ENCODE peak calls at places on chromosomes 12 and 14, in seven cellular contexts. K, X, Y, W, N, F and D are unnamed samples.

GRCh38 chr12:64678248-64678647 is 68.0 kb downstream of the RASSF3 start:
- DNase-seq in F (no peak), W (no peak), Y (no peak), X (no peak), K (no peak), N (no peak), D (no peak)

GRCh38 chr14:92586001-92586947 is 72.7 kb downstream of the RIN3 start:
- DNase-seq in W (peak), N (peak), X (no peak), F (peak), Y (no peak), K (no peak), D (no peak)

GRCh38 chr14:103087343-103087835 is 3.4 kb downstream of the LBHD2 start:
- DNase-seq in F (no peak), W (no peak), K (no peak), N (no peak), Y (no peak), X (no peak), D (no peak)

GRCh38 chr14:84254205-84254788 is 1275.6 kb upstream of the FLRT2 start:
- DNase-seq in X (no peak), Y (no peak), K (no peak), W (peak), N (no peak), F (peak), D (no peak)

GRCh38 chr12:92745874-92746553 is 43.2 kb downstream of the PLEKHG7 start:
- DNase-seq in F (no peak), Y (no peak), K (peak), X (peak), W (peak), N (no peak), D (no peak)

GRCh38 chr14:61418749-61419148 is 97.4 kb downstream of the PRKCH start:
- DNase-seq in W (peak), Y (no peak), F (no peak), X (no peak), K (no peak), N (no peak), D (no peak)

GRCh38 chr12:44405267-44405666 is 470.8 kb downstream of the NELL2 start:
- DNase-seq in Y (no peak), N (no peak), X (no peak), K (no peak), W (no peak), F (no peak), D (no peak)

GRCh38 chr12:31928246-31929139 is 30.7 kb upstream of the RESF1 start:
- DNase-seq in F (no peak), Y (no peak), N (no peak), K (no peak), X (peak), W (peak), D (no peak)

GRCh38 chr14:49865431-49865859 is 12.9 kb upstream of the NEMF start:
- DNase-seq in F (peak), K (no peak), N (no peak), W (peak), X (peak), Y (no peak), D (no peak)

GRCh38 chr12:130288201-130288600 is 49.5 kb upstream of the PIWIL1 start:
- DNase-seq in X (no peak), F (no peak), Y (peak), W (no peak), N (no peak), K (no peak), D (no peak)

GRCh38 chr14:76218660-76219059 is 66.9 kb downstream of the GPATCH2L start:
- DNase-seq in W (no peak), K (no peak), X (no peak), Y (no peak), F (no peak), N (no peak), D (no peak)

GRCh38 chr14:74978416-74978947 is 23.1 kb upstream of the PGF start:
- DNase-seq in F (no peak), K (peak), N (no peak), Y (no peak), W (no peak), X (no peak), D (no peak)

GRCh38 chr14:74979029-74979428 is 23.6 kb upstream of the PGF start:
- DNase-seq in X (no peak), N (no peak), F (no peak), Y (no peak), K (no peak), W (no peak), D (no peak)

GRCh38 chr14:74976264-74977113 is 21.1 kb upstream of the PGF start:
- DNase-seq in Y (no peak), X (no peak), K (peak), F (no peak), W (no peak), N (no peak), D (no peak)

GRCh38 chr14:74977164-74977900 is 21.9 kb upstream of the PGF start:
- DNase-seq in F (no peak), K (peak), Y (no peak), X (no peak), W (no peak), N (no peak), D (no peak)

DNA sequence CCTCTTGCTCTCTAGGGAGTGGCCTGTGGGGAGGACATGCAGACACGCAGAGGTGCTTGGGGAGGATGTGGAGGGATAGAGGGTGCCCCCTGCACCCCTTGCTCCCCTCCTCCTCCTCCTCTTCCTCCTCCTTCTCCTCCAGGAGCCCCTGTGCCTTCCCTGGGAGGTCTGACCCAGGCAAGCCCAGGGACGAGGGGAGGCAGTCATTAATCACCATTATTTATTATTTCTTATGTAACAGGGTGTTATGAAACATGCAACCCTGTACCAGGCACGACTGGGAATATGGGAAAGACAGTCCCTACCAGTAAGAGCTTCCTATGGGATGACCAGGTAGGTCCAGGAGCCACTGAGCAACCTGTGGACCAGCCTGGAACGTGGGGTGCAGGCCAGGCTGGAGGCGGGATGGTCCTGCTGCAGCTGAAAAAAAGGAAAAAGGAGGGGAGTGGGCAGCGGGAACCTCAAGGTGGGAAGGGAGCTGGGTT is 22.5 kb upstream of the PGF start:
- DNase-seq in K (no peak), N (no peak), F (no peak), W (no peak), Y (no peak), X (no peak), D (no peak)
- TF ChIP-seq POLR2AphosphoS5 in K (no peak), N (no peak), F (no peak), W (no peak), Y (no peak), X (no peak), D (no peak)

DNA sequence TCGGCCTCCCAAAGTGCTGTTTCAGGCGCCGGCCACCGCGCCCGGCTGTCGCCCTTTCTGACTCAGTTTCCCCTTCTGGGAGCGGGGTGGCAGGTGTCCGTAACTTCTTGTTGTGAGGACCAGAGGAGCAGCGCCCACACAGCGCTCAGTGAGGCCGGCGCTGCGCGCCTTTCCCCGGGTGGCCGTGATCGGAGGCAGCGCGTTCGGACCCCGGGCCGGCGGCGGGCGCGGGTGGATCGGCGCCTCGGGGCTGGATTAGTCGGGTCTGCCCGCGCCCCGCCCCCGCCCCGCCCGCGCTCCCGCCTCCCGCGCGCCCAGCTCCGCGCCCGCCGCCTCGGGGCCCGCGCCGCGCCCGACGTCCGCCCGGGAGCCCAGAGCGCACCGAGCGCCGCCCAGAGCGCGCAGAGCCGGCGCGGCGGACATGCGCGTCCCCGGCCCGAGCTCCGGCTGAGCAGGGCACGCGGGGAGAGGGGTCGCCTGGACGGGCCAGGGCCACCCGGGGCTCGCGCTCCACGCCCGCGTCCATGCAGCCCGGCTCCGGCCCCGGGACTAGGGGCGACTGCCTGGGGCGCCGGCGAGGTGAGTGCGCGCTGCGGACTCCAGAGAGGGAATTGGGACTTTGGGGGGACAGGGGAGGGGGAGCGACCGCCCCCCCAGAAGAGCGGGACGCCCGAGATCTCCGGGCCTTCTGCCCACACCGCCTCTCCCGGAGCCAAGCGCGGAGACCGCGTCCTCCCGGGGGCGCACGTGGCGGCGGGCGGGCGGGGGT is 50.5 kb downstream of the LRCOL1 start:
- DNase-seq in X (peak), K (no peak), F (peak), N (no peak), W (peak), Y (no peak), D (peak)
- TF ChIP-seq POLR2A in X (no peak), K (no peak), F (no peak), N (peak), W (peak), Y (no peak), D (peak)

GRCh38 chr12:117192057-117192456 is 1.8 kb upstream of the FBXO21 start:
- DNase-seq in F (no peak), W (no peak), N (no peak), X (no peak), Y (no peak), K (peak), D (no peak)

GRCh38 chr12:117188121-117188665 is 2.1 kb downstream of the FBXO21 start:
- DNase-seq in W (no peak), K (peak), Y (no peak), X (no peak), F (no peak), N (no peak), D (no peak)

GRCh38 chr12:117189725-117190209 is 503 bp downstream of the FBXO21 start:
- DNase-seq in Y (no peak), N (no peak), X (peak), K (peak), F (no peak), W (peak), D (no peak)

GRCh38 chr12:117190210-117190781 is at the start of gene FBXO21:
- DNase-seq in F (peak), X (peak), N (peak), W (peak), Y (peak), K (peak), D (peak)

GRCh38 chr12:117188961-117189724 is 1.1 kb downstream of the FBXO21 start:
- DNase-seq in K (peak), Y (no peak), W (peak), N (no peak), X (no peak), F (no peak), D (no peak)
- TF ChIP-seq POLR2AphosphoS5 in K (no peak), Y (no peak), W (no peak), N (no peak), X (no peak), F (peak), D (no peak)

GRCh38 chr14:24307575-24308341 is at the start of gene CIDEB:
- DNase-seq in K (peak), X (peak), N (no peak), Y (no peak), W (peak), F (peak), D (peak)
- TF ChIP-seq POLR2A in K (no peak), X (peak), N (peak), Y (no peak), W (no peak), F (no peak), D (no peak)

DNA sequence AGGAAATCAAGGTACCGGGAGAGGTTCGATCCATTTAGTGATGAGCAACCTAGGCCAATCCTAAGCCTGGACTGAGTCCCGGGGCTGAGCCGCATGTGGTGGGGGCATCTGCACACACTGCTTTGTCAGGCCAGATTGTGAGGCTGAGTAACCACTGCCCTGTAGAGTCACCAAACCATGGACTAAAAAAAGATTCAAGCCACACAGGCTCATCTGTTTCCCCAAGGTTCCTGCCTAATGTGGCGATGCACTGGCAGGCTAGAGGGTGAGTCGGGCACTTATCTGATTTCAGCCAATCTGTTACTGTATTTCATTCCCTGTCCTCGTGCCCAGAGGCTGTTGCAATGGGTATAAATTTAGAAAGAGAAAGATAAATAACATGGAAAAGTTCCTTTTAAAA is 140.8 kb downstream of the TTC7B start:
- DNase-seq in N (no peak), W (no peak), Y (no peak), F (no peak), K (no peak), X (no peak), D (no peak)
- TF ChIP-seq POLR2AphosphoS5 in N (no peak), W (no peak), Y (no peak), F (no peak), K (no peak), X (no peak), D (no peak)

GRCh38 chr12:109931143-109931542 is 31.1 kb downstream of the TCHP start:
- DNase-seq in N (no peak), F (no peak), W (no peak), X (no peak), K (no peak), Y (no peak), D (no peak)

GRCh38 chr12:109928058-109928656 is 28.1 kb downstream of the TCHP start:
- DNase-seq in W (no peak), Y (no peak), K (peak), N (no peak), F (no peak), X (no peak), D (no peak)

GRCh38 chr12:109927622-109928021 is 27.5 kb downstream of the TCHP start:
- DNase-seq in X (peak), F (no peak), Y (no peak), N (no peak), W (peak), K (peak), D (no peak)

GRCh38 chr12:109932878-109933503 is 32.9 kb downstream of the TCHP start:
- DNase-seq in Y (no peak), K (no peak), N (no peak), X (no peak), W (no peak), F (no peak), D (no peak)

GRCh38 chr12:109930028-109930800 is 30.1 kb downstream of the TCHP start:
- DNase-seq in K (no peak), F (no peak), W (no peak), N (no peak), Y (no peak), X (no peak), D (no peak)
- TF ChIP-seq POLR2A in K (no peak), F (no peak), W (no peak), N (no peak), Y (no peak), X (no peak), D (no peak)

GRCh38 chr14:69772082-69773017 is 5.4 kb downstream of the SRSF5 start:
- DNase-seq in N (no peak), W (no peak), X (no peak), Y (no peak), F (no peak), K (no peak), D (no peak)

GRCh38 chr14:69771136-69771535 is 4.2 kb downstream of the SRSF5 start:
- DNase-seq in F (no peak), W (no peak), N (no peak), Y (no peak), X (no peak), K (no peak), D (no peak)

GRCh38 chr14:69768873-69769272 is 1.9 kb downstream of the SRSF5 start:
- DNase-seq in F (no peak), N (no peak), K (no peak), Y (no peak), X (no peak), W (peak), D (no peak)

GRCh38 chr14:69769623-69770022 is 2.7 kb downstream of the SRSF5 start:
- DNase-seq in Y (no peak), X (no peak), K (no peak), N (no peak), F (no peak), W (no peak), D (no peak)

DNA sequence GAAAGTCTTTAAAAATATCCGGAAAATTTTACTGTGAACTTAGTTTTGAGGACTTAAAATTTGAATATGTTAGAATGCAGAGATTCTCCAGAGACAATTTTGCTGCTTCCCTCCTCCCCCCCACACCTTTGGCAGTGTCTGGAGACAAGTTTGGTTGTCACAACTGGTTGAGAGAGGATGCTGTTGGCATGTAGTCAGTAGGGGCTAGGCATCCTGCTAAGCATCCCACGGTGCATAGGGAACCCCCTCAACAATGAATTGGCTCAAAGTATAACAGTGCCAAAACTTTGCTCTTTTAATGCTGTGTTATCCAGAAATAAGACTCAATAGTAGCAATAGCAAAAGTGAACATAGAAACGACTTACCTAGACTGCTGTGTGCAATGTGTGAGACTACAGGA is 3.6 kb downstream of the SRSF5 start:
- DNase-seq in W (no peak), X (no peak), N (no peak), K (no peak), Y (no peak), F (no peak), D (no peak)
- TF ChIP-seq POLR2AphosphoS5 in W (no peak), X (no peak), N (peak), K (no peak), Y (no peak), F (no peak), D (no peak)